ENCODE peak calls at places on chromosomes 2 and 18, in four cellular contexts. E is activated CD8-positive, alpha-beta memory T cell treated with anti-CD3 and anti-CD28 coated beads for 24 hours; S is LNCaP clone FGC; K is GM10248. X is an unnamed sample.

GRCh38 chr18:79395761-79396404 is at the start of gene NFATC1:
- DNase-seq in E (peak; percentile 89), S (no peak), K (peak; percentile 83), X (no peak)

GRCh38 chr2:61443342-61444041 is 27.4 kb downstream of the USP34 start:
- DNase-seq in E (no peak), S (no peak), K (peak; percentile 49), X (no peak)

GRCh38 chr2:84954329-84954728 is 16.6 kb upstream of the KCMF1 start:
- DNase-seq in E (no peak), S (no peak), K (no peak), X (no peak)

GRCh38 chr2:209977386-209978239 is 24.8 kb upstream of the RPE start:
- DNase-seq in E (no peak), S (no peak), K (peak; percentile 49), X (no peak)

GRCh38 chr18:47549141-47549540 is 297.7 kb upstream of the SKOR2 start:
- DNase-seq in E (no peak), S (no peak), K (no peak), X (no peak)

GRCh38 chr18:55764382-55764781 is 176.4 kb upstream of the TCF4 start:
- DNase-seq in E (no peak), S (no peak), K (no peak), X (no peak)

GRCh38 chr2:12434609-12435008 is 282.1 kb upstream of the TRIB2 start:
- DNase-seq in E (no peak), S (no peak), K (no peak), X (no peak)

GRCh38 chr2:232396683-232397082 is 10.0 kb upstream of the ALPG start:
- DNase-seq in E (no peak), S (no peak), K (no peak), X (no peak)

GRCh38 chr2:231633259-231633976 is 40.8 kb downstream of the TEX44 start:
- DNase-seq in E (no peak), S (no peak), K (peak; percentile 12), X (no peak)

GRCh38 chr2:120026890-120027289 is 14.0 kb downstream of the EPB41L5 start:
- DNase-seq in E (no peak), S (no peak), K (no peak), X (no peak)

GRCh38 chr2:73163522-73164367 is 38.6 kb upstream of the NOTO start:
- DNase-seq in E (peak; percentile 87), S (no peak), K (peak; percentile 81), X (peak; percentile 85)

GRCh38 chr2:60746318-60746717 is 9.8 kb upstream of the PAPOLG start:
- DNase-seq in E (no peak), S (peak; percentile 34), K (no peak), X (no peak)

GRCh38 chr2:183541766-183542165 is 417.5 kb downstream of the NUP35 start:
- DNase-seq in E (no peak), S (no peak), K (no peak), X (no peak)

GRCh38 chr2:221377061-221377460 is 195.0 kb downstream of the EPHA4 start:
- DNase-seq in E (no peak), S (no peak), K (no peak), X (no peak)

GRCh38 chr2:183530333-183530901 is 406.2 kb downstream of the NUP35 start:
- DNase-seq in E (no peak), S (no peak), K (no peak), X (no peak)

GRCh38 chr2:25286723-25287483 is 54.8 kb downstream of the DNMT3A start:
- DNase-seq in E (no peak), S (no peak), K (peak; percentile 61), X (no peak)

GRCh38 chr2:232816656-232817055 is 40.3 kb upstream of the KCNJ13 start:
- DNase-seq in E (no peak), S (no peak), K (no peak), X (no peak)

GRCh38 chr18:79708412-79708811 is 28.8 kb downstream of the CTDP1 start:
- DNase-seq in E (no peak), S (no peak), K (no peak), X (no peak)

GRCh38 chr2:232333361-232334135 is 45.0 kb upstream of the ALPP start:
- DNase-seq in E (peak; percentile 59), S (no peak), K (no peak), X (no peak)

GRCh38 chr2:162198239-162198638 is 45.0 kb downstream of the FAP start:
- DNase-seq in E (no peak), S (no peak), K (no peak), X (no peak)

GRCh38 chr2:188765522-188765921 is 208.7 kb upstream of the COL3A1 start:
- DNase-seq in E (no peak), S (no peak), K (no peak), X (no peak)

GRCh38 chr2:218607436-218608115 is at the start of gene PLCD4:
- DNase-seq in E (no peak), S (no peak), K (no peak), X (no peak)

GRCh38 chr2:55175254-55176093 is 56.6 kb downstream of the CLHC1 start:
- DNase-seq in E (no peak), S (no peak), K (peak; percentile 58), X (no peak)

GRCh38 chr2:187371221-187371620 is 76.8 kb downstream of the CALCRL start:
- DNase-seq in E (no peak), S (no peak), K (no peak), X (no peak)

GRCh38 chr2:76866464-76866863 is 655.7 kb downstream of the LRRTM4 start:
- DNase-seq in E (no peak), S (no peak), K (no peak), X (no peak)

GRCh38 chr2:9961014-9961413 is 9.5 kb downstream of the GRHL1 start:
- DNase-seq in E (no peak), S (no peak), K (no peak), X (no peak)

GRCh38 chr2:17827306-17827705 is 11.0 kb downstream of the MSGN1 start:
- DNase-seq in E (no peak), S (no peak), K (no peak), X (no peak)

GRCh38 chr2:148813603-148814065 is 61.4 kb upstream of the KIF5C start:
- DNase-seq in E (peak; percentile 72), S (no peak), K (peak; percentile 87), X (no peak)

GRCh38 chr2:65522922-65523321 is 90.5 kb upstream of the SPRED2 start:
- DNase-seq in E (no peak), S (no peak), K (no peak), X (no peak)

X was measured in vagina.